ENCODE peak calls at places on chromosomes 11 and 22, in nine cellular contexts. P is uterus, U is neuronal stem cell, C is upper lobe of right lung, D is mesenchymal stem cell, Z is choroid plexus epithelial cell, Y is fibroblast of villous mesenchyme, M is esophagus squamous epithelium, O is PC-3. X is an unnamed sample.

GRCh38 chr11:84714316-84714780 is 912.8 kb downstream of the DLG2 start:
- DNase-seq in P (no peak), U (peak), C (no peak), D (peak), Z (peak), Y (peak), M (no peak), O (peak), X (no peak)

GRCh38 chr11:65872555-65873279 is at the start of gene EFEMP2:
- DNase-seq in P (peak), U (peak), C (peak), D (peak), Z (peak), Y (no peak), M (no peak), O (no peak), X (no peak)

GRCh38 chr11:95429376-95429907 is 198.4 kb upstream of the SESN3 start:
- DNase-seq in P (no peak), U (no peak), C (no peak), D (no peak), Z (no peak), Y (no peak), M (no peak), O (no peak), X (no peak)

GRCh38 chr11:35029979-35030378 is 109.0 kb upstream of the CD44 start:
- DNase-seq in P (no peak), U (no peak), C (no peak), D (peak), Z (peak), Y (peak), M (no peak), O (peak), X (no peak)

GRCh38 chr11:108556019-108556418 is 37.5 kb downstream of the EXPH5 start:
- DNase-seq in P (no peak), U (no peak), C (no peak), D (no peak), Z (no peak), Y (no peak), M (no peak), O (no peak), X (no peak)

GRCh38 chr11:134581966-134582787 is 170.1 kb upstream of the B3GAT1 start:
- DNase-seq in P (no peak), U (no peak), C (no peak), D (no peak), Z (no peak), Y (no peak), M (no peak), O (no peak), X (no peak)

GRCh38 chr22:46269564-46269963 is 1.8 kb downstream of the TTC38 start:
- DNase-seq in P (no peak), U (no peak), C (no peak), D (no peak), Z (no peak), Y (no peak), M (no peak), O (no peak), X (no peak)

GRCh38 chr11:62536301-62536957 is 10.2 kb downstream of the AHNAK start:
- DNase-seq in P (no peak), U (no peak), C (no peak), D (no peak), Z (no peak), Y (no peak), M (no peak), O (no peak), X (no peak)

GRCh38 chr11:9680028-9680427 is 16.2 kb downstream of the SWAP70 start:
- DNase-seq in P (no peak), U (no peak), C (no peak), D (peak), Z (peak), Y (peak), M (no peak), O (no peak), X (no peak)

GRCh38 chr11:92627615-92628201 is 341.7 kb upstream of the MTNR1B start:
- DNase-seq in P (no peak), U (no peak), C (no peak), D (no peak), Z (peak), Y (no peak), M (no peak), O (peak), X (no peak)

GRCh38 chr11:61364012-61364396 is 1.8 kb downstream of the TMEM138 start:
- DNase-seq in P (no peak), U (no peak), C (no peak), D (no peak), Z (no peak), Y (no peak), M (no peak), O (no peak), X (no peak)

GRCh38 chr11:91560434-91560833 is 664.2 kb upstream of the FAT3 start:
- DNase-seq in P (no peak), U (no peak), C (no peak), D (no peak), Z (no peak), Y (no peak), M (no peak), O (no peak), X (no peak)

GRCh38 chr11:58744988-58745704 is 13.4 kb upstream of the GLYAT start:
- DNase-seq in P (no peak), U (no peak), C (no peak), D (no peak), Z (no peak), Y (no peak), M (no peak), O (no peak), X (no peak)

GRCh38 chr11:70128435-70128906 is 50.4 kb downstream of the ANO1 start:
- DNase-seq in P (no peak), U (no peak), C (no peak), D (no peak), Z (peak), Y (no peak), M (no peak), O (peak), X (peak)

GRCh38 chr11:28347351-28347750 is 239.2 kb downstream of the METTL15 start:
- DNase-seq in P (no peak), U (no peak), C (no peak), D (no peak), Z (no peak), Y (no peak), M (no peak), O (peak), X (no peak)

GRCh38 chr11:133950874-133951483 is 5.8 kb downstream of the IGSF9B start:
- DNase-seq in P (no peak), U (no peak), C (no peak), D (no peak), Z (no peak), Y (no peak), M (no peak), O (no peak), X (no peak)

GRCh38 chr22:38881997-38882396 is 10.0 kb upstream of the CBX6 start:
- DNase-seq in P (no peak), U (no peak), C (no peak), D (no peak), Z (no peak), Y (no peak), M (no peak), O (no peak), X (no peak)
- H3K4me3 ChIP-seq in P (no peak), U (no peak), C (no peak), D (no peak), Z (no peak), Y (no peak), M (no peak), O (no peak), X (peak)

GRCh38 chr11:71372693-71373657 is 75.2 kb downstream of the DHCR7 start:
- DNase-seq in P (no peak), U (no peak), C (no peak), D (peak), Z (peak), Y (peak), M (no peak), O (peak), X (no peak)
- H3K4me3 ChIP-seq in P (no peak), U (no peak), C (no peak), D (no peak), Z (no peak), Y (no peak), M (no peak), O (no peak), X (no peak)

DNA sequence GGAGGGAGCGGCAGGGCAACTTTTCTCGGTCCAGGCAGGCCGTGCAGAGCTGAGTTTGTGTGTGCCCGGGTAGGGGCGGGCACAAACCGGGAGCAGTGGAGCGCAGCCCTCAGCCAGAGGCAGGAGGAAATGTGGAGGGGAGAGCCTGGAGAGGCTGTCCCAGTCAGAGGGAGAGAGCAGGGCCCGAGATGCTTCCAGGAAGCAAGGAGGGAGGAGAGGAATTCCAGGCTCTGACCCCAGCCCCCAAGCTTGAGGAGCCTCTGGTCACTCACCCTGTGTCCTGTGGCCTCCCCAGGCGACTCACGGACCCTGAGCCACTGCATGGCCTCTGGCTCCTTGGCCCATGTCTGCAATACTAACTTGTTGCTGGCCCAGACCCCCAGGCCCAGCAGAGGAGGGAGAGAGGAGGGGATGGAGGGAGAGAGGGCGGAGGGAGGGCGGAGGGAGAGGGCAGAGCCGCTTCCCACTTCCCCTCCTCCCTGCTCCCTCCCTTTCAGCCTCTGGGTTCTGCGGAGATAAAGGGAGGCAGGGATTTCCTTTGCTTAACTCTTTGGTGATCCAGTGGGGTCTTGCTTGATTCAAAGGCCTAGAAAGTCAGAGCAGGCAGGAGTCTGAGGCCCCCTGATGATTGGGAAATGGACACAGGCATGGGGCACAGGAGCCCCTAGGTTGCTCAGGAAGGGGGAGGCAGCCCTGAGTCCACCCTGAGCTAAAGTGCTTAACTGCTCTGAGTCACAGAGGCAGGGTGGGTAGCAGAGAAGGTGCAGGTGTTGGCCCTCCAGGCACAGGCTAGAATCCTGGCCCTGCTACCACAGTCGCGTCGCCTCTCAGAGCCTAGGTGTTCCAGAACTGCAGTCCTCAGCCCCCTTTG is at the start of gene C1QTNF6:
- DNase-seq in P (peak), U (peak), C (peak), D (peak), Z (no peak), Y (peak), M (no peak), O (peak), X (no peak)
- H3K4me3 ChIP-seq in P (peak), U (no peak), C (peak), D (peak), Z (peak), Y (peak), M (peak), O (peak), X (peak)

GRCh38 chr11:69008774-69009440 is 4.1 kb downstream of the MRGPRF start:
- DNase-seq in P (peak), U (no peak), C (peak), D (peak), Z (peak), Y (peak), M (peak), O (peak), X (peak)

GRCh38 chr11:69007978-69008381 is 5.1 kb downstream of the MRGPRF start:
- DNase-seq in P (peak), U (no peak), C (peak), D (peak), Z (no peak), Y (peak), M (no peak), O (no peak), X (no peak)

GRCh38 chr11:69010361-69010891 is 2.6 kb downstream of the MRGPRF start:
- DNase-seq in P (no peak), U (no peak), C (peak), D (peak), Z (no peak), Y (no peak), M (no peak), O (peak), X (no peak)

GRCh38 chr11:69010964-69011623 is 2.0 kb downstream of the MRGPRF start:
- DNase-seq in P (peak), U (peak), C (peak), D (peak), Z (peak), Y (peak), M (no peak), O (no peak), X (peak)

DNA sequence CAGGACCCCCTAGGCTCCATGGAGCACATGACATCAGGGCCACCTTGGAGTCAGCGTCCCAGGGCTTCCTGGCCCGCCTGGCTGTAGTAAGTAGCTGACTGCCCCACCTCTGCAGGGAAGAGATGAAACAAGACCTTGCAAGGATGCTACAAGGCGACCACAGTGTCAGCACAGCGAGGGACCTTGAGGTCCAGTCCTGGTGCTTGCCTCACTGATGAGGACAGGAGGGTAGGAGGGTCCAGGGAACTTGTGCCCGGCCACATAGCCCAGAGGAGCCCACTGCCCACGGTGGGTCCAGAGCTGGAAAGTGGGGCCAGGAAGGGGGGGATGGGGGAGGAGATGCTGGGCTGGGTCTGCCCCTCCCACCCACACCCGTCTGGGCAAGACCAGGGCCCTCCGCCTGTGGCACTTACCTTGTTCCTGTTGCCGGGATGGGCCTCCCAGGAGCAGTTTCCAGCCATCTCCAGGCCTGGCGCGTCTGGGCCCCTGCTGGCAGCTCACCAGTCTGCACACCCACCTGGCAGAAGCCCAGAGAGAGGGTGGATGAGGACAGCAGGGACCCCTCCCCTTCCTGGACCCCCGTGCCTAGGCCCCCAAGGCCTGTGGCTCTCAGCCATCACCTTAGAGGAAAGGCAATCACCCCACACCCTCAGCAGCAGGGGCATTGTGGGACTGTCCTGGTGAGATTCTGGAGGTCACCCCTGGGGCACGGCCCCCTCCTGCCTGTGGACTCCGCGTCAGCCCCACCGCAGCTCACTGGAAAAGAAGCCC is 3.4 kb downstream of the MRGPRF start:
- DNase-seq in P (no peak), U (no peak), C (peak), D (peak), Z (no peak), Y (no peak), M (no peak), O (no peak), X (no peak)
- H3K4me3 ChIP-seq in P (peak), U (no peak), C (peak), D (no peak), Z (no peak), Y (no peak), M (peak), O (no peak), X (peak)

DNA sequence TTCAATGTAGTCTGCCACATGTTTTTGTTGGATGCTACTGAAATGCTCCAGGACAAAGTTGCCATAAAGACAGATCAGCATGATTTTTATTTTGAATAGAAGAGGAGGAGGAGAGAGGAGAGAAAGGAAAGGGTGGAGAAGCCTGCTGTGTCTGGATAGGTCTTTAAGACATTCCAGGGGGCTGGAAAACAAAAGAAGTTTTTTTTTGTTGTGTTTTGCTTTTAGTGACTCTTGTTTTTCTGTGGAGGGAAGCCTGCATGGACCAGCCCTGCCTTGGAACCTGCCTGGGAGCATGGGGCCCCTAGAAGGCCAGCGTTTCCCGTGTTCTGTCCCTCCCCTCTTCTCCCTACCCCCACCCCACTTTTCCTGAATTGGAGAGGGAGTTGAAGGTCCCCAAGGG is 2.3 kb downstream of the TSPAN18 start:
- DNase-seq in P (no peak), U (peak), C (no peak), D (no peak), Z (no peak), Y (no peak), M (no peak), O (no peak), X (no peak)
- H3K4me3 ChIP-seq in P (no peak), U (peak), C (no peak), D (no peak), Z (no peak), Y (no peak), M (no peak), O (no peak), X (no peak)

GRCh38 chr11:45843158-45843924 is 3.9 kb upstream of the CRY2 start:
- DNase-seq in P (peak), U (peak), C (peak), D (peak), Z (peak), Y (peak), M (peak), O (peak), X (peak)
- H3K4me3 ChIP-seq in P (peak), U (no peak), C (peak), D (no peak), Z (no peak), Y (no peak), M (peak), O (peak), X (peak)

GRCh38 chr11:63999349-64000025 is 13.2 kb downstream of the OTUB1 start:
- DNase-seq in P (peak), U (peak), C (no peak), D (peak), Z (peak), Y (no peak), M (no peak), O (peak), X (peak)

GRCh38 chr11:64001552-64002427 is 15.6 kb downstream of the OTUB1 start:
- DNase-seq in P (no peak), U (no peak), C (no peak), D (peak), Z (peak), Y (peak), M (no peak), O (no peak), X (no peak)

GRCh38 chr11:63998558-63999348 is 12.5 kb downstream of the OTUB1 start:
- DNase-seq in P (no peak), U (peak), C (no peak), D (no peak), Z (no peak), Y (no peak), M (no peak), O (peak), X (no peak)

GRCh38 chr11:64000026-64000739 is 13.9 kb downstream of the OTUB1 start:
- DNase-seq in P (peak), U (peak), C (peak), D (peak), Z (peak), Y (peak), M (no peak), O (peak), X (no peak)

DNA sequence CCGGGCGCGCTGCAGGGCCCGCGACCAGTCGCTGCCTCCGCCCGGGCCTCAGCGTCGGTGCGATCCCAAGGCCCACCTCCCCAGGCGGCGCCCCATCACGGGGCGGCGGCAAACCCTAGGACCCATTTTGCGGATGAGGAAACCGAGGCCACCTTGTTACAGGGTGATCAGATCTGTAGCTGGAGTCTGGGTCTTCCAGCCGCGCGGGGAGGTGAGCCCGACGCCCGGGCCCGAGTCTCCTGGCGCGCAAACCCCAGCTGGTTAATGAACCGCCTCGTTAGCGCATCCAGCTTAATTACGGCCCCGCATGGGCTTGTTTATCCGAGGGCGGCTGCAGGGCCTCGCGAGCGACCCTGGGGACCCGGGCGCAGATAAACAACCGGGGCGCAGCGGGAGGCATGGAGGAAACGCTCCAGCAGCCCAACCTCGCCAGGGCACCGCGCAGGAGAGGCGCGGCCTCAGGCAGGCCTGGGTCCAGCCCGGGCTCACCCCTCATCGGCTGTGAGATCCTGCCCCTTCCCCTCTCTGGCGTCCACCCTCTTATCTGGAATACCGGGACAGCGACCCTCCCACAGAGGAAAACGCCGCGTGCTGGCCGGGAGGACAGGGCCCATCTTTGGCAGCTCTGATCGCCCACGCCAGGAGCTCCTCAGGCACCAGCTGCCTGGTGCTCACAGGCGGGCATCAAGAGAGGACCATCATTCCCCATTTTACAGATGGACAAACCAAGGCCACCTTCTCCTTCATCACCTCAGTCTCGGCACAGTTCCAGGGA is 14.7 kb downstream of the OTUB1 start:
- DNase-seq in P (no peak), U (no peak), C (no peak), D (no peak), Z (no peak), Y (no peak), M (no peak), O (no peak), X (no peak)
- H3K4me3 ChIP-seq in P (peak), U (peak), C (peak), D (peak), Z (peak), Y (peak), M (peak), O (peak), X (peak)

GRCh38 chr11:116840224-116840745 is 2.9 kb upstream of the APOA1 start:
- DNase-seq in P (no peak), U (no peak), C (no peak), D (no peak), Z (peak), Y (peak), M (no peak), O (no peak), X (no peak)
- H3K4me3 ChIP-seq in P (no peak), U (no peak), C (no peak), D (no peak), Z (no peak), Y (no peak), M (no peak), O (no peak), X (no peak)

X was measured in thoracic aorta.